ENCODE peak calls at places on chromosomes 5 and 9, in ten cellular contexts. A is endodermal cell; H is endothelial cell of umbilical vein; M is adrenal gland; F is brain microvascular endothelial cell; S is CD4-positive, CD25-positive, alpha-beta regulatory T cell; X is psoas muscle; Z is IMR-90; K is Panc1; T is HepG2. L is an unnamed sample. For H3K27me3, the result is how much of the 10 kb centered on the place peaks cover.

GRCh38 chr5:115460476-115460875 is 84.1 kb downstream of the FEM1C start:
- DNase-seq in A (no peak), H (peak), M (peak), F (peak), S (peak), X (peak), Z (peak), K (peak), T (no peak), L (no peak)

GRCh38 chr5:177064500-177065277 is 22.0 kb upstream of the FGFR4 start:
- DNase-seq in A (no peak), H (peak), M (no peak), F (no peak), S (no peak), X (no peak), Z (no peak), K (no peak), T (no peak), L (no peak)

GRCh38 chr9:123261006-123261677 is 7.2 kb downstream of the STRBP start:
- DNase-seq in A (no peak), H (no peak), M (no peak), F (no peak), S (no peak), X (no peak), Z (no peak), K (no peak), T (no peak), L (no peak)

GRCh38 chr5:56060276-56061110 is 65.7 kb upstream of the IL6ST start:
- DNase-seq in A (no peak), H (no peak), M (no peak), F (no peak), S (peak), X (no peak), Z (no peak), K (no peak), T (no peak), L (no peak)

GRCh38 chr5:79229357-79230174 is 6.4 kb upstream of the JMY start:
- DNase-seq in A (no peak), H (no peak), M (no peak), F (peak), S (peak), X (no peak), Z (peak), K (no peak), T (no peak), L (no peak)

GRCh38 chr5:9898319-9898718 is 268.2 kb upstream of the TAS2R1 start:
- DNase-seq in A (peak), H (no peak), M (peak), F (peak), S (peak), X (no peak), Z (peak), K (peak), T (peak), L (no peak)

GRCh38 chr5:180209137-180209581 is at the start of gene RASGEF1C:
- DNase-seq in A (peak), H (peak), M (peak), F (no peak), S (peak), X (peak), Z (peak), K (no peak), T (peak), L (no peak)

GRCh38 chr5:44389410-44389879 is at the start of gene FGF10:
- DNase-seq in A (peak), H (peak), M (peak), F (no peak), S (no peak), X (peak), Z (no peak), K (no peak), T (no peak), L (no peak)

GRCh38 chr9:91127653-91128052 is 234.1 kb downstream of the AUH start:
- DNase-seq in A (no peak), H (no peak), M (no peak), F (no peak), S (no peak), X (no peak), Z (peak), K (no peak), T (no peak), L (no peak)

GRCh38 chr9:2991292-2991691 is 147.4 kb upstream of the PUM3 start:
- DNase-seq in A (no peak), H (no peak), M (no peak), F (no peak), S (no peak), X (no peak), Z (no peak), K (no peak), T (peak), L (no peak)

GRCh38 chr9:99336005-99336404 is 113.9 kb downstream of the SEC61B start:
- DNase-seq in A (no peak), H (no peak), M (no peak), F (no peak), S (no peak), X (no peak), Z (no peak), K (no peak), T (no peak), L (no peak)

GRCh38 chr5:52840286-52841050 is 52.8 kb downstream of the ITGA1 start:
- DNase-seq in A (no peak), H (peak), M (no peak), F (peak), S (no peak), X (no peak), Z (peak), K (no peak), T (no peak), L (no peak)

GRCh38 chr5:175893466-175893865 is 22.1 kb downstream of the CPLX2 start:
- DNase-seq in A (no peak), H (no peak), M (no peak), F (no peak), S (no peak), X (no peak), Z (no peak), K (no peak), T (no peak), L (no peak)

GRCh38 chr9:99181206-99181605 is 40.5 kb downstream of the ALG2 start:
- DNase-seq in A (no peak), H (no peak), M (no peak), F (no peak), S (no peak), X (no peak), Z (no peak), K (no peak), T (no peak), L (no peak)

GRCh38 chr5:43639566-43639965 is 36.6 kb downstream of the NNT start:
- DNase-seq in A (no peak), H (no peak), M (no peak), F (no peak), S (no peak), X (no peak), Z (no peak), K (no peak), T (no peak), L (no peak)

GRCh38 chr9:114701971-114702370 is 20.0 kb upstream of the TEX48 start:
- DNase-seq in A (no peak), H (no peak), M (no peak), F (no peak), S (no peak), X (no peak), Z (no peak), K (no peak), T (no peak), L (no peak)

GRCh38 chr9:105063665-105064247 is 135.8 kb upstream of the ABCA1 start:
- DNase-seq in A (no peak), H (no peak), M (peak), F (peak), S (no peak), X (no peak), Z (peak), K (no peak), T (peak), L (no peak)

GRCh38 chr5:17398439-17398838 is 99.6 kb upstream of the TAF11L2 start:
- DNase-seq in A (no peak), H (no peak), M (no peak), F (peak), S (no peak), X (no peak), Z (peak), K (no peak), T (no peak), L (no peak)

DNA sequence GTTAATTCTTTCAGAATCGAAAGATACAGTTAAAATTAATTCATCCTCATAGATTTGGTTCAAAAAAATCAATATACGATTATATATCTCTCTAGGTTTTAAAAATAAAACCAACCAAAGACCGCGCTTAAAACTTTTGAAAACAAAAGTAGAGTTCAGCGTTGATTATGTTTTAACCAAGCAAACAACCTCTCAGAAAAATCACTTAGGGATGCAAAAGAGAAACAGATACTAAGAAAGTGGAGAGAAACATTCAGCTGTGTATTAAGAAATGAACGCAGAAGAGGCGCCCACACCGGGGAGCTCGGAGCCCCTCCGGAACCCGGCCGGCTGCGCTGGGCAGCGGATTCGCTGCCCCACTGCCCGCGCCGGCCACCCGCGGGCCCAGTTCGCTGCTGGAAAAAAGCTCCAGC is 1.4 kb downstream of the PITX1 start:
- DNase-seq in A (no peak), H (no peak), M (no peak), F (no peak), S (no peak), X (no peak), Z (no peak), K (no peak), T (no peak), L (no peak)
- H3K4me3 ChIP-seq in A (peak), H (no peak), M (peak), F (no peak), S (no peak), X (peak), Z (peak), K (peak), T (peak), L (peak)

GRCh38 chr5:148875205-148875875 is 48.9 kb downstream of the ADRB2 start:
- DNase-seq in A (no peak), H (no peak), M (no peak), F (peak), S (no peak), X (no peak), Z (no peak), K (no peak), T (no peak), L (no peak)

GRCh38 chr5:148873120-148873519 is 46.7 kb downstream of the ADRB2 start:
- DNase-seq in A (no peak), H (no peak), M (no peak), F (no peak), S (no peak), X (no peak), Z (no peak), K (no peak), T (no peak), L (no peak)

DNA sequence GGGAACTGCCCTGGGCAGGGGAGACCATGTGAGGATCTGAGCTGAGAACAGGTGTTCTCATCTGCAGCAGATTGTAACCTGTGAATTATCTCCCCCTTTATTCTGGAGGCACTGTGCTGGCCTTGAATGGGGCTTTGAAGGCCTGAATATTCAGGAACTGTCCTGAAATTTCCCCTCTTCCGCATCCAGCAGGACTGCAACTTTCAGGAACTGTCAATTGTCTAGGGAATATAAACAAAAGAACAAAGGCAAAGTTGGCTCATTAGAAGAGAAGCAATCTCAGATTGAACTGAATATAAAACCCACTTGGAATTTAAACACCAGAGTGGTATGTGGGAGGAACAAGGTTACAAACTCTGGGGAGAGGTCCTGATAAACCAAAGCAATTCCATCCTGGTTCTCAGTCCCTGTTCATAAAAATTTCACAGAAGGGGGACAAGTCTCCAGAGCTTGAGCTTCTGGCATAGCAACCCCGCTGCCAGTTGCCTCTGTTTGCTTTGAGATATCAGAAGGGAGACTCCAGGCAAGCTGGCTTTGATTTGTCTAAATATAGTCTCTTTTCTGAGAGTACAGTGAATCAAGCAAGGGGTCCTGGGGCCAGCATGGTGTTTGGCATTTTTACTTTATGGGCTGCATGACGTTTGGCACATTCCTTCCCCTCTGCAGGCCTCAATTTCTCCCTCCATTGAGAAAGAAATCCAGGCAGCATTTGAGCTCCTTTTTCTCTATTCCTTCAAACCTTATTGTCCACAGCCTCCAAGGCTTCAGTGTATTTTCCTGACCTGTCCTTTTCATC is 47.5 kb downstream of the ADRB2 start:
- DNase-seq in A (no peak), H (peak), M (no peak), F (no peak), S (no peak), X (no peak), Z (no peak), K (no peak), T (no peak), L (no peak)
- H3K27ac ChIP-seq in A (no peak), H (no peak), M (no peak), F (no peak), S (no peak), X (no peak), Z (no peak), K (no peak), T (no peak), L (no peak)

DNA sequence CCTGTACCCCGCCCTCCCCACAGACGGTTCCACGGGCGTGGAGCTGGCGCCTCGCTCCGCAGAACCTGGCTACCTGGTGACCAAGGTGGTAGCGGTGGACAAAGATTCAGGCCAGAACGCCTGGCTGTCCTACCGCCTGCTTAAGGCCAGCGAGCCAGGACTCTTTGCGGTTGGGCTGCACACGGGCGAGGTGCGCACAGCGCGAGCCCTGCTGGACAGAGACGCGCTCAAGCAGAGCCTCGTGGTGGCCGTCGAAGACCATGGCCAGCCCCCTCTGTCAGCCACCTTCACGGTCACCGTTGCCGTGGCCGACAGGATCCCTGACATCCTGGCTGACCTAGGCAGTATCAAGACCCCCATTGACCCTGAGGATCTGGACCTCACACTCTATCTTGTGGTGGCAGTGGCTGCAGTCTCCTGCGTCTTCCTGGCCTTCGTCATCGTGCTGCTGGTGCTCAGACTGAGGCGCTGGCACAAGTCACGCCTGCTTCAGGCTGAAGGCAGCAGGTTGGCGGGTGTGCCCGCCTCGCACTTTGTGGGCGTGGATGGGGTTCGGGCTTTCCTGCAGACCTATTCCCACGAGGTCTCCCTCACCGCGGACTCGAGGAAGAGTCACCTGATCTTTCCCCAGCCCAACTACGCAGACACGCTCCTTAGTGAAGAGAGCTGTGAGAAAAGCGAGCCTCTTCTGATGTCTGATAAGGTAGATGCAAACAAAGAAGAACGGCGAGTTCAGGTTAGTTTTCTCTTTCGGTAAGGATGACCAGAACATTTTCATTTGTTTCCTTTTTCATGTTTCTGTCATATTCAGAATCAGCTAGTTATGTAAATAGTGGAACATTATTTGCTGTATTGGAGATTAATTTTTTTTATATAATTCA is 2.3 kb downstream of the PCDHGA5 start:
- DNase-seq in A (no peak), H (no peak), M (no peak), F (no peak), S (no peak), X (no peak), Z (no peak), K (no peak), T (no peak), L (no peak)
- H3K27me3 ChIP-seq in A (under half), H (half or more), M (under half), F (under half), S (under half), X (under half), Z (under half), K (under half), T (under half), L (half or more)

GRCh38 chr9:117073539-117074336 is 341.1 kb downstream of the ASTN2 start:
- DNase-seq in A (peak), H (no peak), M (no peak), F (peak), S (no peak), X (no peak), Z (no peak), K (no peak), T (peak), L (no peak)
- H3K4me3 ChIP-seq in A (no peak), H (no peak), M (no peak), F (no peak), S (no peak), X (no peak), Z (no peak), K (no peak), T (no peak), L (no peak)

GRCh38 chr9:135960328-135961276 is 571 bp downstream of the UBAC1 start:
- DNase-seq in A (peak), H (peak), M (peak), F (no peak), S (peak), X (no peak), Z (no peak), K (no peak), T (no peak), L (peak)

GRCh38 chr9:135963338-135963737 is 2.2 kb upstream of the UBAC1 start:
- DNase-seq in A (no peak), H (no peak), M (no peak), F (no peak), S (no peak), X (no peak), Z (no peak), K (no peak), T (no peak), L (no peak)

GRCh38 chr9:135961277-135961705 is at the start of gene UBAC1:
- DNase-seq in A (peak), H (peak), M (peak), F (peak), S (peak), X (peak), Z (peak), K (peak), T (peak), L (peak)

GRCh38 chr9:135962696-135963307 is 1.6 kb upstream of the UBAC1 start:
- DNase-seq in A (no peak), H (no peak), M (no peak), F (no peak), S (no peak), X (no peak), Z (no peak), K (no peak), T (no peak), L (peak)

GRCh38 chr9:135961811-135962695 is 880 bp upstream of the UBAC1 start:
- DNase-seq in A (peak), H (no peak), M (no peak), F (no peak), S (no peak), X (no peak), Z (no peak), K (no peak), T (no peak), L (no peak)
- H3K27ac ChIP-seq in A (no peak), H (no peak), M (no peak), F (no peak), S (no peak), X (peak), Z (no peak), K (peak), T (no peak), L (no peak)

DNA sequence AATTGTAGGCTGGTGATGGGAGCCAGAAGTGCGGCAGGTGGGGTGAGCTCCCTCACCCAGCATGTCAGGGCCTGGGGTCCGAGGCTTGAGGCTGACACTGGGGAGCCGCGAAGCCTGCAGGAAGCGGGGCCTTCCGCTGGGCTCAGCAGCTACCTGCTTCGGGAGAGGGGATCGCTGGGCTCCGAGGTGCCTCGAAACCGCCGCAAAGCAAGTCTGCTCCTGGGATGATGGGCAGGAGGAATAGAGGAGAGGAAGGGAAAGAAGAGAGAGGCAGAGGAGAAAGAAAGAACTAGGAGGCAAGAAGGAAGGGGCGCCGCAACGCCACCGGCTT is 1.5 kb upstream of the PRDM12 start:
- DNase-seq in A (peak), H (no peak), M (no peak), F (no peak), S (no peak), X (no peak), Z (no peak), K (no peak), T (no peak), L (no peak)
- H3K27me3 ChIP-seq in A (half or more), H (half or more), M (half or more), F (half or more), S (under half), X (half or more), Z (half or more), K (under half), T (under half), L (half or more)

GRCh38 chr5:172115541-172115982 is 72.5 kb downstream of the STK10 start:
- DNase-seq in A (no peak), H (no peak), M (no peak), F (no peak), S (peak), X (no peak), Z (no peak), K (no peak), T (no peak), L (no peak)

GRCh38 chr5:172110921-172111873 is 76.8 kb downstream of the STK10 start:
- DNase-seq in A (peak), H (peak), M (no peak), F (peak), S (peak), X (peak), Z (peak), K (no peak), T (no peak), L (no peak)

GRCh38 chr5:172110260-172110815 is 77.7 kb downstream of the STK10 start:
- DNase-seq in A (no peak), H (no peak), M (no peak), F (no peak), S (no peak), X (no peak), Z (no peak), K (no peak), T (no peak), L (no peak)

GRCh38 chr5:172114875-172115422 is 73.1 kb downstream of the STK10 start:
- DNase-seq in A (no peak), H (no peak), M (no peak), F (no peak), S (peak), X (no peak), Z (no peak), K (no peak), T (no peak), L (no peak)

DNA sequence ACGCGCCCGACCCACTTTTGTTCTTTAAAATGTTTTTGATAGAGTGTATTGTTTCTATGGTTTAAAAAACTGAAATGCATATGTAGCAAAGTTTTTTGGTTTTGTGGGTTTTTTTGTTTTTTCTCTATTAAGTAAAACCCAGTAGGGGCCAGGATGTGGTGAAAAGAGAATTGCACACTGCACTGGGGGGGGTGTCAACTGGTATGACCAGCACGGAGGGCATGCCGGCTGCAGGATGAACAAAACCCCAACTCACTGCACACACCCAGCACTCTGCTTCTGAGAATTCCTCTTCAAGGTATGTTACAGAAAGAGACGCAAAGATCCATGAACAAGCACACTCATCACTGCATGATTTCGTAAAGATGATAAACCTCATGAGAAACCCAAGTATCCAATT is 75.0 kb downstream of the STK10 start:
- DNase-seq in A (no peak), H (no peak), M (no peak), F (peak), S (peak), X (no peak), Z (no peak), K (no peak), T (no peak), L (no peak)
- H3K4me3 ChIP-seq in A (no peak), H (no peak), M (no peak), F (no peak), S (peak), X (no peak), Z (no peak), K (no peak), T (no peak), L (no peak)